ENCODE peak calls at places on chromosomes 7 and 10, in ten cellular contexts. T is activated T-cell treated with anti-CD3 and anti-CD28 coated beads for 48 hours, I is renal cortical epithelial cell, M is HT-29, W is pulmonary artery endothelial cell, L is NCI-H226, O is AG20443, B is hypothalamus, Y is COR-L47, U is SJSA1. V is an unnamed sample.

GRCh38 chr7:116122972-116123595 is 87.3 kb upstream of the TES start:
- DNase-seq in L (no peak), B (no peak), M (peak; percentile 46), I (peak; percentile 65), U (peak; percentile 10), W (peak; percentile 5), T (no peak), O (peak; percentile 53), Y (peak; percentile 23), V (peak; percentile 4)

GRCh38 chr10:85620807-85621206 is 745.8 kb downstream of the GRID1 start:
- DNase-seq in U (no peak), L (no peak), W (no peak), I (no peak), M (no peak), O (no peak), T (no peak), B (no peak), Y (no peak), V (no peak)

GRCh38 chr7:107938448-107939250 is 47.7 kb downstream of the DLD start:
- DNase-seq in I (no peak), W (no peak), O (no peak), L (no peak), U (no peak), T (no peak), M (no peak), B (no peak), Y (no peak), V (no peak)

GRCh38 chr10:72588266-72588665 is 37.6 kb downstream of the MICU1 start:
- DNase-seq in O (no peak), U (no peak), I (peak; percentile 50), L (no peak), T (no peak), Y (no peak), W (no peak), B (no peak), M (no peak), V (no peak)

GRCh38 chr10:14624600-14624999 is 150.1 kb downstream of the FAM107B start:
- DNase-seq in U (no peak), T (no peak), W (no peak), I (no peak), O (no peak), B (no peak), M (peak; percentile 15), L (no peak), Y (no peak), V (no peak)

GRCh38 chr7:14861456-14861855 is 41.1 kb downstream of the DGKB start:
- DNase-seq in U (no peak), W (no peak), T (no peak), I (no peak), L (no peak), M (no peak), Y (no peak), B (no peak), O (no peak), V (no peak)

GRCh38 chr10:110840225-110840922 is 31.4 kb upstream of the PDCD4 start:
- DNase-seq in L (no peak), T (no peak), B (no peak), I (peak; percentile 54), O (no peak), U (no peak), M (peak; percentile 32), Y (no peak), W (no peak), V (no peak)

GRCh38 chr7:13851756-13852155 is 137.7 kb downstream of the ETV1 start:
- DNase-seq in T (no peak), B (no peak), Y (peak; percentile 74), O (no peak), W (no peak), L (peak; percentile 57), M (no peak), U (peak; percentile 20), I (peak; percentile 56), V (no peak)

GRCh38 chr7:93921607-93922446 is at the start of gene GNG11:
- DNase-seq in W (peak; percentile 78), Y (no peak), T (peak; percentile 21), O (peak; percentile 83), L (no peak), B (no peak), M (no peak), U (peak; percentile 86), I (peak; percentile 54), V (peak; percentile 52)

GRCh38 chr7:105791926-105792325 is 84.5 kb downstream of the ATXN7L1 start:
- DNase-seq in Y (no peak), L (no peak), U (no peak), O (no peak), I (no peak), T (no peak), W (no peak), M (no peak), B (no peak), V (no peak)

GRCh38 chr7:22569586-22570321 is 69.8 kb upstream of the STEAP1B start:
- DNase-seq in Y (no peak), M (no peak), W (no peak), U (no peak), O (no peak), B (no peak), I (no peak), T (no peak), L (peak; percentile 98), V (no peak)

GRCh38 chr10:1706711-1707110 is 30.6 kb downstream of the ADARB2 start:
- DNase-seq in O (no peak), W (no peak), B (no peak), U (no peak), M (no peak), Y (no peak), T (peak; percentile 1), L (no peak), I (no peak), V (no peak)

GRCh38 chr10:6037422-6037821 is 24.7 kb downstream of the IL2RA start:
- DNase-seq in I (no peak), W (no peak), L (no peak), T (no peak), M (no peak), O (no peak), Y (no peak), U (no peak), B (no peak), V (no peak)

GRCh38 chr7:68441610-68442009 is 1156.7 kb upstream of the AUTS2 start:
- DNase-seq in M (no peak), I (no peak), L (no peak), Y (peak; percentile 84), O (no peak), T (no peak), W (no peak), B (no peak), U (no peak), V (no peak)

GRCh38 chr10:113552723-113553122 is at the start of gene HABP2:
- DNase-seq in M (no peak), O (no peak), I (peak; percentile 96), T (no peak), Y (no peak), B (no peak), U (no peak), W (no peak), L (no peak), V (no peak)

GRCh38 chr7:44396931-44397525 is 71.6 kb upstream of the CAMK2B start:
- DNase-seq in M (no peak), W (no peak), Y (no peak), L (peak; percentile 77), I (peak; percentile 88), O (no peak), T (no peak), B (no peak), U (peak; percentile 29), V (no peak)

GRCh38 chr7:152710134-152710404 is 34.1 kb upstream of the XRCC2 start:
- DNase-seq in U (no peak), O (no peak), T (no peak), B (no peak), M (no peak), L (no peak), W (no peak), Y (no peak), I (no peak), V (no peak)

GRCh38 chr7:82343-83155 is 109.8 kb upstream of the FAM20C start:
- DNase-seq in T (no peak), I (no peak), L (no peak), W (no peak), U (no peak), B (no peak), O (no peak), Y (no peak), M (peak; percentile 43), V (no peak)

GRCh38 chr7:98240961-98241673 is 10.9 kb downstream of the TECPR1 start:
- DNase-seq in O (peak; percentile 85), L (no peak), B (no peak), W (no peak), T (no peak), I (no peak), U (no peak), M (peak; percentile 73), Y (peak; percentile 24), V (peak; percentile 56)

GRCh38 chr10:80480852-80481251 is 26.7 kb downstream of the TSPAN14 start:
- DNase-seq in T (no peak), L (no peak), B (no peak), O (no peak), W (no peak), I (no peak), U (no peak), Y (no peak), M (no peak), V (no peak)

GRCh38 chr10:76251773-76252617 is 820.6 kb downstream of the LRMDA start:
- DNase-seq in L (peak; percentile 94), O (peak; percentile 83), B (no peak), M (no peak), U (no peak), W (no peak), T (no peak), Y (no peak), I (peak; percentile 21), V (no peak)

GRCh38 chr7:47954231-47954911 is 6.1 kb upstream of the PKD1L1 start:
- DNase-seq in O (no peak), B (no peak), I (peak; percentile 19), T (no peak), L (no peak), W (no peak), U (no peak), M (no peak), Y (no peak), V (peak; percentile 68)

GRCh38 chr7:134245253-134245652 is 71.5 kb downstream of the SLC35B4 start:
- DNase-seq in U (no peak), L (no peak), M (no peak), W (no peak), B (no peak), T (no peak), O (no peak), I (no peak), Y (no peak), V (no peak)

GRCh38 chr7:27263781-27264180 is 21.2 kb downstream of the EVX1 start:
- DNase-seq in Y (no peak), O (no peak), U (no peak), T (no peak), W (no peak), I (no peak), B (no peak), L (peak; percentile 78), M (peak; percentile 33), V (no peak)

GRCh38 chr7:150988230-150989226 is 2.3 kb upstream of the NOS3 start:
- DNase-seq in W (peak; percentile 55), B (no peak), T (peak; percentile 63), O (peak; percentile 72), I (no peak), U (peak; percentile 31), Y (peak; percentile 80), L (peak; percentile 24), M (peak; percentile 61), V (no peak)

GRCh38 chr10:129742742-129743550 is 221.1 kb downstream of the EBF3 start:
- DNase-seq in B (no peak), T (no peak), M (no peak), U (no peak), I (no peak), Y (no peak), O (peak; percentile 7), L (no peak), W (no peak), V (no peak)

GRCh38 chr7:76512941-76513816 is 2.8 kb downstream of the UPK3B start:
- DNase-seq in T (no peak), U (no peak), Y (no peak), O (peak; percentile 28), W (no peak), I (no peak), L (peak; percentile 20), M (peak; percentile 31), B (no peak), V (peak; percentile 31)

GRCh38 chr10:43079823-43080222 is 3.0 kb downstream of the RET start:
- DNase-seq in T (no peak), I (no peak), M (no peak), U (no peak), B (no peak), O (no peak), Y (no peak), L (no peak), W (no peak), V (no peak)

V was measured in H54.